ENCODE peak calls at places on chromosome 21, in eight cellular contexts. One of them, this sample, is unnamed.

GRCh38 chr21:37994211-37994610 is 78.0 kb upstream of the KCNJ6 start:
- DNase-seq in AG10803: no peak
- DNase-seq in kidney glomerular epithelial cell: no peak
- DNase-seq in cardiac muscle cell: no peak
- DNase-seq in stomach: no peak
- DNase-seq in right atrium auricular region: no peak
- DNase-seq in T-helper 17 cell: no peak
- DNase-seq in KG1: no peak
- DNase-seq in this sample: no peak

GRCh38 chr21:32645261-32646182 is 33.3 kb upstream of the CFAP298 start:
- DNase-seq in AG10803: no peak
- DNase-seq in kidney glomerular epithelial cell: no peak
- DNase-seq in cardiac muscle cell: peak; percentile 2
- DNase-seq in stomach: no peak
- DNase-seq in right atrium auricular region: no peak
- DNase-seq in T-helper 17 cell: no peak
- DNase-seq in KG1: no peak
- DNase-seq in this sample: no peak

GRCh38 chr21:41908829-41909228 is 29.7 kb upstream of the PRDM15 start:
- DNase-seq in AG10803: no peak
- DNase-seq in kidney glomerular epithelial cell: no peak
- DNase-seq in cardiac muscle cell: no peak
- DNase-seq in stomach: no peak
- DNase-seq in right atrium auricular region: no peak
- DNase-seq in T-helper 17 cell: no peak
- DNase-seq in KG1: no peak
- DNase-seq in this sample: no peak

GRCh38 chr21:46033410-46034404 is 52.1 kb downstream of the COL6A1 start:
- DNase-seq in AG10803: no peak
- DNase-seq in kidney glomerular epithelial cell: no peak
- DNase-seq in cardiac muscle cell: no peak
- DNase-seq in stomach: no peak
- DNase-seq in right atrium auricular region: no peak
- DNase-seq in T-helper 17 cell: no peak
- DNase-seq in KG1: no peak
- DNase-seq in this sample: no peak

GRCh38 chr21:24042687-24043086 is 1564.6 kb downstream of the MRPL39 start:
- DNase-seq in AG10803: no peak
- DNase-seq in kidney glomerular epithelial cell: no peak
- DNase-seq in cardiac muscle cell: no peak
- DNase-seq in stomach: no peak
- DNase-seq in right atrium auricular region: no peak
- DNase-seq in T-helper 17 cell: no peak
- DNase-seq in KG1: no peak
- DNase-seq in this sample: no peak

GRCh38 chr21:44338971-44339910 is at the start of gene CFAP410:
- DNase-seq in AG10803: peak; percentile 95
- DNase-seq in kidney glomerular epithelial cell: peak; percentile 75
- DNase-seq in cardiac muscle cell: peak; percentile 97
- DNase-seq in stomach: peak; percentile 94
- DNase-seq in right atrium auricular region: peak; percentile 94
- DNase-seq in T-helper 17 cell: peak; percentile 94
- DNase-seq in KG1: peak; percentile 94
- DNase-seq in this sample: peak; percentile 95

GRCh38 chr21:35071347-35071746 is 22.2 kb upstream of the RUNX1 start:
- DNase-seq in AG10803: no peak
- DNase-seq in kidney glomerular epithelial cell: no peak
- DNase-seq in cardiac muscle cell: no peak
- DNase-seq in stomach: no peak
- DNase-seq in right atrium auricular region: no peak
- DNase-seq in T-helper 17 cell: no peak
- DNase-seq in KG1: no peak
- DNase-seq in this sample: no peak

GRCh38 chr21:41321211-41321907 is 4.8 kb downstream of the FAM3B start:
- DNase-seq in AG10803: no peak
- DNase-seq in kidney glomerular epithelial cell: no peak
- DNase-seq in cardiac muscle cell: no peak
- DNase-seq in stomach: no peak
- DNase-seq in right atrium auricular region: no peak
- DNase-seq in T-helper 17 cell: no peak
- DNase-seq in KG1: no peak
- DNase-seq in this sample: no peak

GRCh38 chr21:34836103-34836932 is 167.5 kb downstream of the CLIC6 start:
- DNase-seq in AG10803: peak; percentile 99
- DNase-seq in kidney glomerular epithelial cell: peak; percentile 88
- DNase-seq in cardiac muscle cell: no peak
- DNase-seq in stomach: peak; percentile 71
- DNase-seq in right atrium auricular region: peak; percentile 89
- DNase-seq in T-helper 17 cell: no peak
- DNase-seq in KG1: no peak
- DNase-seq in this sample: no peak

GRCh38 chr21:17089121-17089520 is 423.7 kb upstream of the CXADR start:
- DNase-seq in AG10803: no peak
- DNase-seq in kidney glomerular epithelial cell: no peak
- DNase-seq in cardiac muscle cell: no peak
- DNase-seq in stomach: no peak
- DNase-seq in right atrium auricular region: no peak
- DNase-seq in T-helper 17 cell: no peak
- DNase-seq in KG1: no peak
- DNase-seq in this sample: no peak

GRCh38 chr21:17585875-17586450 is 26.7 kb downstream of the BTG3 start:
- DNase-seq in AG10803: peak; percentile 59
- DNase-seq in kidney glomerular epithelial cell: peak; percentile 55
- DNase-seq in cardiac muscle cell: peak; percentile 53
- DNase-seq in stomach: no peak
- DNase-seq in right atrium auricular region: no peak
- DNase-seq in T-helper 17 cell: no peak
- DNase-seq in KG1: peak; percentile 47
- DNase-seq in this sample: no peak

GRCh38 chr21:37244506-37245083 is 22.5 kb downstream of the VPS26C start:
- DNase-seq in AG10803: no peak
- DNase-seq in kidney glomerular epithelial cell: no peak
- DNase-seq in cardiac muscle cell: no peak
- DNase-seq in stomach: no peak
- DNase-seq in right atrium auricular region: no peak
- DNase-seq in T-helper 17 cell: no peak
- DNase-seq in KG1: no peak
- DNase-seq in this sample: no peak

GRCh38 chr21:37419228-37419906 is 52.8 kb downstream of the DYRK1A start:
- DNase-seq in AG10803: no peak
- DNase-seq in kidney glomerular epithelial cell: no peak
- DNase-seq in cardiac muscle cell: no peak
- DNase-seq in stomach: no peak
- DNase-seq in right atrium auricular region: no peak
- DNase-seq in T-helper 17 cell: no peak
- DNase-seq in KG1: no peak
- DNase-seq in this sample: no peak

GRCh38 chr21:29190920-29191319 is 60.5 kb downstream of the MAP3K7CL start:
- DNase-seq in AG10803: peak; percentile 91
- DNase-seq in kidney glomerular epithelial cell: no peak
- DNase-seq in cardiac muscle cell: no peak
- DNase-seq in stomach: no peak
- DNase-seq in right atrium auricular region: no peak
- DNase-seq in T-helper 17 cell: no peak
- DNase-seq in KG1: no peak
- DNase-seq in this sample: no peak

GRCh38 chr21:31555741-31556191 is 103.7 kb upstream of the SOD1 start:
- DNase-seq in AG10803: no peak
- DNase-seq in kidney glomerular epithelial cell: no peak
- DNase-seq in cardiac muscle cell: no peak
- DNase-seq in stomach: no peak
- DNase-seq in right atrium auricular region: no peak
- DNase-seq in T-helper 17 cell: no peak
- DNase-seq in KG1: no peak
- DNase-seq in this sample: no peak

GRCh38 chr21:32096411-32096810 is 182.4 kb downstream of the MIS18A start:
- DNase-seq in AG10803: peak; percentile 11
- DNase-seq in kidney glomerular epithelial cell: no peak
- DNase-seq in cardiac muscle cell: peak; percentile 49
- DNase-seq in stomach: no peak
- DNase-seq in right atrium auricular region: no peak
- DNase-seq in T-helper 17 cell: no peak
- DNase-seq in KG1: no peak
- DNase-seq in this sample: no peak

GRCh38 chr21:35375115-35375514 is 326.0 kb upstream of the RUNX1 start:
- DNase-seq in AG10803: peak; percentile 97
- DNase-seq in kidney glomerular epithelial cell: peak; percentile 25
- DNase-seq in cardiac muscle cell: no peak
- DNase-seq in stomach: no peak
- DNase-seq in right atrium auricular region: no peak
- DNase-seq in T-helper 17 cell: no peak
- DNase-seq in KG1: no peak
- DNase-seq in this sample: no peak

GRCh38 chr21:43585924-43586411 is 73.3 kb downstream of the HSF2BP start:
- DNase-seq in AG10803: peak; percentile 99
- DNase-seq in kidney glomerular epithelial cell: peak; percentile 100
- DNase-seq in cardiac muscle cell: peak; percentile 35
- DNase-seq in stomach: peak; percentile 79
- DNase-seq in right atrium auricular region: peak; percentile 91
- DNase-seq in T-helper 17 cell: no peak
- DNase-seq in KG1: no peak
- DNase-seq in this sample: no peak